ENCODE peak calls at places on chromosomes 13 and 19, in eight cellular contexts. U is cardiac muscle cell, C is HS-5, T is NCI-H1417 treated with DMSO at 0.1 percent for 48 hours, Z is globus pallidus, J is nephron progenitor cell, M is RCC 7860, K is H4. B is an unnamed sample.

GRCh38 chr13:109309625-109310363 is 476.6 kb downstream of the IRS2 start:
- DNase-seq in U (no peak), C (no peak), T (peak), Z (no peak), J (no peak), M (no peak), K (no peak), B (no peak)

GRCh38 chr19:15297416-15298224 is 34.7 kb downstream of the BRD4 start:
- DNase-seq in U (peak), C (no peak), T (no peak), Z (no peak), J (no peak), M (no peak), K (peak), B (peak)

GRCh38 chr13:41944635-41945401 is 16.1 kb downstream of the VWA8 start:
- DNase-seq in U (no peak), C (no peak), T (no peak), Z (no peak), J (no peak), M (no peak), K (no peak), B (no peak)

GRCh38 chr19:20367811-20368294 is 197.7 kb downstream of the ZNF737 start:
- DNase-seq in U (no peak), C (no peak), T (peak), Z (no peak), J (peak), M (no peak), K (no peak), B (no peak)

GRCh38 chr13:46668302-46668720 is 115.3 kb downstream of the LRCH1 start:
- DNase-seq in U (peak), C (peak), T (no peak), Z (peak), J (no peak), M (peak), K (peak), B (no peak)

GRCh38 chr19:2207991-2208860 is 27.9 kb downstream of the PLEKHJ1 start:
- DNase-seq in U (peak), C (peak), T (no peak), Z (no peak), J (peak), M (no peak), K (no peak), B (peak)

GRCh38 chr19:58569943-58570670 is 3.0 kb downstream of the MZF1 start:
- DNase-seq in U (no peak), C (no peak), T (no peak), Z (no peak), J (no peak), M (no peak), K (no peak), B (no peak)

GRCh38 chr13:29743229-29743786 is 107.1 kb downstream of the UBL3 start:
- DNase-seq in U (peak), C (no peak), T (no peak), Z (no peak), J (peak), M (no peak), K (peak), B (no peak)

GRCh38 chr13:111282997-111283396 is 37.4 kb upstream of the TEX29 start:
- DNase-seq in U (no peak), C (no peak), T (no peak), Z (no peak), J (no peak), M (no peak), K (no peak), B (no peak)

GRCh38 chr19:32357720-32358119 is 12.3 kb downstream of the ZNF507 start:
- DNase-seq in U (peak), C (no peak), T (no peak), Z (no peak), J (no peak), M (no peak), K (no peak), B (no peak)

GRCh38 chr13:60226507-60226906 is 62.8 kb upstream of the DIAPH3 start:
- DNase-seq in U (peak), C (no peak), T (peak), Z (peak), J (peak), M (no peak), K (no peak), B (peak)

GRCh38 chr19:48878219-48879024 is 6.2 kb downstream of the PPP1R15A start:
- DNase-seq in U (peak), C (no peak), T (no peak), Z (no peak), J (no peak), M (no peak), K (no peak), B (no peak)

GRCh38 chr13:44305845-44306244 is 67.8 kb upstream of the SERP2 start:
- DNase-seq in U (no peak), C (no peak), T (no peak), Z (no peak), J (no peak), M (no peak), K (peak), B (peak)

GRCh38 chr19:33303791-33304759 is 1.7 kb upstream of the CEBPA start:
- DNase-seq in U (peak), C (no peak), T (no peak), Z (no peak), J (no peak), M (no peak), K (no peak), B (no peak)

GRCh38 chr13:28718186-28718537 is 608 bp downstream of the SLC46A3 start:
- DNase-seq in U (peak), C (no peak), T (no peak), Z (peak), J (no peak), M (no peak), K (no peak), B (peak)

B was measured in SW480.